ENCODE peak calls at places on chromosomes 6 and 20, in four cellular contexts. Z is SK-N-SH, V is sigmoid colon, R is endothelial cell of umbilical vein. O is an unnamed sample. For H3K9me3, the result is how much of the 10 kb centered on the place peaks cover.

GRCh38 chr20:23776067-23776771 is 25.5 kb upstream of the CST1 start:
- DNase-seq in V (no peak), Z (no peak), R (no peak), O (peak)

GRCh38 chr6:123089223-123089622 is 93.2 kb downstream of the CLVS2 start:
- DNase-seq in R (peak), V (no peak), Z (no peak), O (no peak)

GRCh38 chr6:13761361-13762036 is 49.9 kb upstream of the RANBP9 start:
- DNase-seq in Z (no peak), R (no peak), V (peak), O (no peak)

GRCh38 chr6:13278991-13279390 is 49.3 kb downstream of the TBC1D7 start:
- DNase-seq in Z (no peak), R (no peak), V (no peak), O (no peak)

GRCh38 chr6:12911387-12911960 is 194.9 kb downstream of the PHACTR1 start:
- DNase-seq in V (no peak), Z (peak), R (peak), O (no peak)

GRCh38 chr6:46044876-46045617 is 29.4 kb upstream of the CLIC5 start:
- DNase-seq in Z (no peak), R (peak), V (no peak), O (no peak)

GRCh38 chr20:51054233-51054632 is 31.3 kb upstream of the KCNG1 start:
- DNase-seq in R (no peak), V (no peak), Z (no peak), O (no peak)

GRCh38 chr6:12555267-12555666 is 161.3 kb upstream of the PHACTR1 start:
- DNase-seq in Z (no peak), R (no peak), V (no peak), O (no peak)

GRCh38 chr6:36929607-36930006 is 24.9 kb upstream of the PI16 start:
- DNase-seq in Z (no peak), V (no peak), R (no peak), O (no peak)

GRCh38 chr6:13795041-13795748 is 19.2 kb downstream of the MCUR1 start:
- DNase-seq in Z (peak), R (peak), V (peak), O (no peak)

GRCh38 chr6:55713411-55713810 is 134.4 kb upstream of the HMGCLL1 start:
- DNase-seq in R (no peak), Z (no peak), V (no peak), O (no peak)

GRCh38 chr6:80154160-80154559 is 47.7 kb downstream of the BCKDHB start:
- DNase-seq in Z (peak), R (no peak), V (no peak), O (no peak)

GRCh38 chr20:47927385-47927851 is 142.1 kb upstream of the SULF2 start:
- DNase-seq in R (no peak), V (no peak), Z (no peak), O (peak)

GRCh38 chr6:40755046-40755681 is 168.0 kb upstream of the LRFN2 start:
- DNase-seq in Z (peak), R (no peak), V (peak), O (no peak)

GRCh38 chr6:50791900-50792508 is 26.7 kb upstream of the TFAP2B start:
- DNase-seq in Z (peak), R (peak), V (no peak), O (no peak)

GRCh38 chr20:46101957-46102356 is 12.2 kb upstream of the NCOA5 start:
- DNase-seq in Z (no peak), V (no peak), R (no peak), O (no peak)

GRCh38 chr6:42049116-42049809 is 1.1 kb upstream of the TAF8 start:
- DNase-seq in R (no peak), Z (no peak), V (peak), O (no peak)

GRCh38 chr6:63347599-63347998 is 27.8 kb upstream of the LGSN start:
- DNase-seq in Z (no peak), R (peak), V (no peak), O (no peak)

GRCh38 chr6:168417158-168417557 is 23.8 kb upstream of the SMOC2 start:
- DNase-seq in R (no peak), V (no peak), Z (no peak), O (no peak)

GRCh38 chr6:193773-194310 is 98.4 kb upstream of the DUSP22 start:
- DNase-seq in Z (no peak), V (no peak), R (no peak), O (no peak)

GRCh38 chr20:54624701-54625472 is 149.5 kb downstream of the DOK5 start:
- DNase-seq in V (no peak), Z (no peak), R (no peak), O (no peak)

GRCh38 chr6:138520463-138520862 is 21.2 kb upstream of the NHSL1 start:
- DNase-seq in Z (peak), R (peak), V (no peak), O (no peak)

GRCh38 chr20:22453244-22454080 is 130.9 kb downstream of the FOXA2 start:
- DNase-seq in V (no peak), Z (peak), R (peak), O (no peak)

GRCh38 chr6:41640436-41640835 is 2.2 kb downstream of the MDFI start:
- DNase-seq in V (peak), Z (no peak), R (no peak), O (no peak)

GRCh38 chr6:108359901-108360882 is 65.3 kb downstream of the AFG1L start:
- DNase-seq in Z (no peak), V (no peak), R (no peak), O (no peak)

GRCh38 chr6:135324531-135324930 is 143.4 kb downstream of the MYB start:
- DNase-seq in V (no peak), R (no peak), Z (no peak), O (no peak)

GRCh38 chr6:112579601-112580000 is 232.5 kb downstream of the RFPL4B start:
- DNase-seq in Z (no peak), R (no peak), V (no peak), O (no peak)

GRCh38 chr20:50563133-50563944 is 53.2 kb downstream of the PTPN1 start:
- DNase-seq in Z (no peak), R (no peak), V (no peak), O (no peak)

GRCh38 chr6:46689657-46690056 is 2.0 kb downstream of the TDRD6 start:
- DNase-seq in Z (no peak), R (no peak), V (no peak), O (no peak)

GRCh38 chr6:87483929-87484328 is 11.2 kb downstream of the SLC35A1 start:
- DNase-seq in R (no peak), V (no peak), Z (peak), O (no peak)

GRCh38 chr6:87391334-87391733 is 16.4 kb upstream of the CFAP206 start:
- DNase-seq in Z (peak), V (no peak), R (peak), O (no peak)

GRCh38 chr20:9397928-9398327 is 116.5 kb upstream of the LAMP5 start:
- DNase-seq in R (no peak), Z (no peak), V (no peak), O (no peak)

GRCh38 chr6:20092071-20092566 is 120.2 kb downstream of the MBOAT1 start:
- DNase-seq in Z (peak), V (no peak), R (peak), O (no peak)
- TF ChIP-seq POLR2AphosphoS5 in Z (no peak), V (no peak), R (no peak), O (no peak)

GRCh38 chr20:43536817-43537440 is 21.9 kb upstream of the SGK2 start:
- DNase-seq in Z (no peak), R (no peak), V (no peak), O (no peak)
- H3K9me3 ChIP-seq in Z (under half), R (under half), V (under half), O (under half)

GRCh38 chr20:17796096-17796563 is 96.4 kb downstream of the BANF2 start:
- DNase-seq in Z (no peak), R (peak), V (peak), O (no peak)
- TF ChIP-seq POLR2AphosphoS5 in Z (no peak), R (no peak), V (peak), O (peak)

GRCh38 chr6:140036176-140036575 is 661.7 kb upstream of the CITED2 start:
- DNase-seq in R (no peak), Z (no peak), V (no peak), O (no peak)
- H3K9me3 ChIP-seq in R (under half), Z (under half), V (under half), O (under half)

DNA sequence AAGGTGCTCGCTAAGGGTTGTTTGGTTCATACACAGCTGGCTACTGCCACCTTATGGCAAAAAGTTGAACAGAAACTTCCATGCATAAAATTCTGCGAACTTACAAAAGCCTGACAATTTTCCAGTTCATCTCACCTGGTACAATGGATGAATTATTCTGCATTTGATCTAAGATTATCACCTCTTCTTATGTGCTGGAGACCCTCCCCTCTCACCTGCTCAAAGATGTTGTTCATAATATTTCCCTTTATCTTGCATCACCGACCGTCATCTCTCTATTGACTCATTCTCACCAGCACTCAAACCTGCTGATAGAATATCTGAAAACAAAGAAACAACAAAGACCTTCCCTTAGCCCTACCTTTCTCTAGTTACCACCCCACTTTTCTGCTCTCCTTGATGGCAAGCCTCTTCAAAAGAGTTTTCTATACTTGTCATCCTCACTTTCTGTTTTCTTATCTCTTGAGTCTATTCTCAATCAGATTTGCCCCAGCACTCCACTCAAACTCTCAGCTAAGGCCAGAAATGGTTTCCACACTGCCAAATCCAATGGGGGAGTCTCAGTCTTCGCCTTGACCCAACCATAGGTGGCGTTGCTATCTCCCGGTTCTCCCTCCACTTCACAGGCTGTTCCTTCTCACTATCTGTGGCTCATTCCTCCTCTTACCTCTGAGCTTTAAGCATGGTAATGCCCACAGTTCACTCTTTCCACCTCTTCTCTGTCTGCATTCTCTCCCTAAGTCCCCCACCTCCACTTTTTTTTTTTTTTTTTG is 25.8 kb downstream of the SNRNP48 start:
- DNase-seq in R (peak), V (no peak), Z (peak), O (no peak)
- TF ChIP-seq POLR2AphosphoS5 in R (no peak), V (no peak), Z (no peak), O (no peak)

GRCh38 chr6:115220760-115221159 is 839.9 kb downstream of the FRK start:
- DNase-seq in R (no peak), Z (no peak), V (no peak), O (no peak)

GRCh38 chr6:115221185-115221584 is 839.5 kb downstream of the FRK start:
- DNase-seq in Z (no peak), V (no peak), R (no peak), O (no peak)

GRCh38 chr6:115214283-115214682 is 846.4 kb downstream of the FRK start:
- DNase-seq in V (no peak), Z (no peak), R (no peak), O (no peak)

GRCh38 chr6:115219645-115220044 is 841.0 kb downstream of the FRK start:
- DNase-seq in V (no peak), Z (no peak), R (no peak), O (no peak)

GRCh38 chr6:115216835-115217234 is 843.9 kb downstream of the FRK start:
- DNase-seq in V (no peak), R (no peak), Z (no peak), O (no peak)
- H3K9me3 ChIP-seq in V (under half), R (under half), Z (under half), O (under half)

GRCh38 chr20:63101781-63102719 is 95.3 kb upstream of the BHLHE23 start:
- DNase-seq in R (peak), Z (peak), V (peak), O (no peak)
- TF ChIP-seq POLR2AphosphoS5 in R (no peak), Z (no peak), V (no peak), O (peak)

GRCh38 chr6:27442932-27443331 is 30.0 kb downstream of the ZNF184 start:
- DNase-seq in Z (no peak), V (no peak), R (no peak), O (no peak)

GRCh38 chr6:27451660-27452390 is 21.1 kb downstream of the ZNF184 start:
- DNase-seq in R (no peak), Z (no peak), V (no peak), O (no peak)

GRCh38 chr6:27452496-27452897 is 20.4 kb downstream of the ZNF184 start:
- DNase-seq in Z (no peak), V (no peak), R (no peak), O (no peak)

GRCh38 chr6:27448456-27448855 is 24.4 kb downstream of the ZNF184 start:
- DNase-seq in Z (no peak), V (no peak), R (no peak), O (no peak)
- H3K9me3 ChIP-seq in Z (under half), V (under half), R (under half), O (under half)

O was measured in vagina.